ENCODE peak calls at places on chromosomes 2 and 18, in five cellular contexts. E, G, U, M and I are unnamed samples. For H3K27me3, the result is how much of the 10 kb centered on the place peaks cover.

GRCh38 chr2:222902660-222903059 is 41.8 kb downstream of the ACSL3 start:
- DNase-seq in U (no peak), G (no peak), M (no peak), E (no peak), I (no peak)

GRCh38 chr18:56645415-56646016 is 5.6 kb upstream of the WDR7 start:
- DNase-seq in E (no peak), U (peak), G (peak), M (no peak), I (peak)

GRCh38 chr18:75087119-75088020 is 121.6 kb downstream of the PTGR3 start:
- DNase-seq in E (no peak), M (no peak), G (no peak), U (no peak), I (no peak)

GRCh38 chr2:238914648-238915015 is 66.7 kb downstream of the TWIST2 start:
- DNase-seq in U (peak), E (no peak), M (no peak), G (no peak), I (no peak)

GRCh38 chr2:45953376-45954050 is 302.0 kb downstream of the PRKCE start:
- DNase-seq in E (no peak), U (no peak), M (no peak), G (no peak), I (no peak)

GRCh38 chr2:234111523-234111922 is 61.0 kb downstream of the SPP2 start:
- DNase-seq in U (no peak), M (no peak), E (no peak), G (no peak), I (no peak)

GRCh38 chr2:238107525-238108422 is 7.6 kb downstream of the ESPNL start:
- DNase-seq in G (no peak), E (no peak), U (no peak), M (no peak), I (no peak)

GRCh38 chr2:146666336-146666735 is 1178.5 kb upstream of the ACVR2A start:
- DNase-seq in M (no peak), G (no peak), U (no peak), E (no peak), I (no peak)

GRCh38 chr2:213806125-213806726 is 522.0 kb downstream of the SPAG16 start:
- DNase-seq in M (no peak), E (no peak), G (peak), U (peak), I (no peak)

GRCh38 chr2:28413152-28413895 is 20.7 kb downstream of the FOSL2 start:
- DNase-seq in M (no peak), U (peak), E (no peak), G (peak), I (peak)

GRCh38 chr2:188978291-188979081 is 4.3 kb downstream of the COL3A1 start:
- DNase-seq in U (peak), M (no peak), G (peak), E (no peak), I (no peak)

GRCh38 chr2:73359915-73360697 is 25.5 kb upstream of the ALMS1 start:
- DNase-seq in M (no peak), E (no peak), U (peak), G (peak), I (no peak)

GRCh38 chr2:226835420-226835795 is 446 bp upstream of the RHBDD1 start:
- DNase-seq in M (no peak), G (peak), U (no peak), E (no peak), I (no peak)

GRCh38 chr2:113273031-113273551 is 5.6 kb downstream of the PAX8 start:
- DNase-seq in G (peak), M (peak), U (peak), E (no peak), I (no peak)

GRCh38 chr2:217387776-217388381 is 528.0 kb upstream of the TNP1 start:
- DNase-seq in U (no peak), G (no peak), M (no peak), E (no peak), I (no peak)

GRCh38 chr2:175698076-175698475 is 304.0 kb downstream of the LNPK start:
- DNase-seq in G (no peak), U (no peak), E (no peak), M (no peak), I (no peak)

GRCh38 chr2:191178066-191178701 is 27.4 kb upstream of the STAT4 start:
- DNase-seq in E (no peak), G (no peak), M (no peak), U (no peak), I (no peak)

GRCh38 chr2:50401772-50402653 is 629.9 kb downstream of the NRXN1 start:
- DNase-seq in M (peak), U (peak), E (no peak), G (peak), I (no peak)

GRCh38 chr2:84539729-84540128 is 23.4 kb downstream of the DNAH6 start:
- DNase-seq in G (no peak), E (no peak), M (no peak), U (no peak), I (no peak)

GRCh38 chr2:26184555-26185303 is 11.8 kb downstream of the GAREM2 start:
- DNase-seq in G (peak), E (no peak), M (peak), U (peak), I (peak)

GRCh38 chr2:117760916-117761315 is 53.6 kb upstream of the DDX18 start:
- DNase-seq in E (no peak), U (no peak), G (no peak), M (no peak), I (no peak)

GRCh38 chr18:65527879-65528633 is 222.8 kb upstream of the CDH7 start:
- DNase-seq in E (no peak), U (no peak), G (no peak), M (no peak), I (no peak)

GRCh38 chr18:48902023-48902855 is 48.5 kb downstream of the SMAD7 start:
- DNase-seq in E (peak), G (no peak), U (peak), M (peak), I (no peak)

GRCh38 chr2:100554788-100555407 is 7.9 kb upstream of the PDCL3 start:
- DNase-seq in U (no peak), M (no peak), E (no peak), G (no peak), I (no peak)

GRCh38 chr2:194721227-194721626 is 935.8 kb upstream of the SLC39A10 start:
- DNase-seq in M (no peak), U (no peak), E (no peak), G (no peak), I (no peak)

GRCh38 chr2:237290249-237290648 is 123.7 kb downstream of the COL6A3 start:
- DNase-seq in G (no peak), E (peak), U (peak), M (no peak), I (no peak)

GRCh38 chr2:70941186-70941585 is 5.5 kb downstream of the ATP6V1B1 start:
- DNase-seq in M (no peak), E (no peak), U (no peak), G (no peak), I (no peak)

GRCh38 chr18:34970106-34970505 is 71.1 kb upstream of the MAPRE2 start:
- DNase-seq in U (peak), M (no peak), G (no peak), E (no peak), I (no peak)

GRCh38 chr2:122390406-122390805 is 635.0 kb downstream of the TSN start:
- DNase-seq in M (no peak), E (no peak), U (no peak), G (no peak), I (no peak)

GRCh38 chr18:74899554-74899953 is 301.9 kb downstream of the ZNF407 start:
- DNase-seq in E (no peak), U (no peak), M (no peak), G (no peak), I (no peak)

GRCh38 chr2:217621391-217621801 is 381.4 kb downstream of the TNS1 start:
- DNase-seq in E (no peak), G (no peak), M (no peak), U (peak), I (no peak)

GRCh38 chr2:159712929-159713575 is 746 bp downstream of the MARCHF7 start:
- DNase-seq in U (peak), G (peak), M (no peak), E (no peak), I (peak)

GRCh38 chr2:54468643-54469042 is 12.5 kb downstream of the SPTBN1 start:
- DNase-seq in M (no peak), G (no peak), E (no peak), U (peak), I (no peak)

GRCh38 chr18:50571606-50572005 is 11.7 kb downstream of the MAPK4 start:
- DNase-seq in G (no peak), E (no peak), U (no peak), M (no peak), I (no peak)

GRCh38 chr2:10846110-10846861 is 33.7 kb upstream of the PDIA6 start:
- DNase-seq in M (no peak), G (no peak), U (no peak), E (no peak), I (no peak)

GRCh38 chr2:80331025-80331424 is 26.5 kb upstream of the LRRTM1 start:
- DNase-seq in E (no peak), G (no peak), U (no peak), M (no peak), I (no peak)

GRCh38 chr2:141871913-141872634 is 258.7 kb downstream of the LRP1B start:
- DNase-seq in U (no peak), M (no peak), G (peak), E (no peak), I (no peak)

GRCh38 chr2:109239720-109240119 is 110.7 kb downstream of the SH3RF3 start:
- DNase-seq in M (no peak), U (peak), G (no peak), E (no peak), I (no peak)

DNA sequence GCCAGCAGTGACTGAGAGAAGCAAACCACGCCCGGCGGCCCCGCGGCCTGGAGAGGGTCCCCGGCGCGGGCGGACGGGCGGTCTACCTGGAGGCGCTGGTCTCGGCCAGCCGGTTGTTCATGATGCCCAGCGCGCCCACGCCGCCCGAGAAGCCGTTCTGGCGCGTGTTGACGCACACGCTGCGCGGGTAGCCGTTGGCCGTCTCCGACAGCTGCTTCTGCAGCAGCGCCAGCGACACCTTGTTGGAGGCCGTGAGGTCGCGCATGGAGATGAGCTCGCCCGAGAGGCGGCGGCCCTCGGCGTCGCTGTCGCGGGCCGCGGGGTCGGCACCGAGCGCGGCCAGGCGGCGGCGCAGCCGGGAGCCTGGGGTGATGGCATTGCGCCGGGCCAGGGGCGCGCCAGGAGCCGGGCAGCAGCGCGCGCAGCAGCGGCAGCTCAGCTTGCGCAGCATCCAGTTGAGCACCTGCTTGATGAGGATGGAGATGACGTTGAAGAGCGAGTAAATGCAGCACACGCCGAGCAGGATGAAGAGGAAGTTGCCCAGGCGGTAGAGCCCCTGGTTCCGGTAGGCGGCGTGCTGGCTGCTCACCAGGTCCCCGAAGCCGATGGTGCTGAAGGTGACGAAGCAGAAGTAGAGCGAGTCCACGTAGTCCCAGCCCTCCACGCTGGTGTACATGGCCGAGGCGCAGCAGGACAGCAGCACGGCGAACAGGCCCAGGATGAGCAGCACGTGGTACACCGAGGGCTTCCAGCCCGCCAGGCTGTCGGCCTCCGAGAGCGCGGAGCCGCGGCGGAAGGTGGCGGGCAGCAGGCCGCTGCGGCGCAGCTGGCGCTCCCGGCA is 118.1 kb downstream of the MSH2 start:
- DNase-seq in G (peak), M (no peak), E (no peak), U (peak), I (peak)
- H3K27me3 ChIP-seq in G (under half), M (under half), E (under half), U (under half), I (under half)

GRCh38 chr2:19364014-19364413 is 5.6 kb upstream of the OSR1 start:
- DNase-seq in M (no peak), E (no peak), G (no peak), U (no peak), I (no peak)
- H3K27me3 ChIP-seq in M (under half), E (under half), G (half or more), U (under half), I (under half)

DNA sequence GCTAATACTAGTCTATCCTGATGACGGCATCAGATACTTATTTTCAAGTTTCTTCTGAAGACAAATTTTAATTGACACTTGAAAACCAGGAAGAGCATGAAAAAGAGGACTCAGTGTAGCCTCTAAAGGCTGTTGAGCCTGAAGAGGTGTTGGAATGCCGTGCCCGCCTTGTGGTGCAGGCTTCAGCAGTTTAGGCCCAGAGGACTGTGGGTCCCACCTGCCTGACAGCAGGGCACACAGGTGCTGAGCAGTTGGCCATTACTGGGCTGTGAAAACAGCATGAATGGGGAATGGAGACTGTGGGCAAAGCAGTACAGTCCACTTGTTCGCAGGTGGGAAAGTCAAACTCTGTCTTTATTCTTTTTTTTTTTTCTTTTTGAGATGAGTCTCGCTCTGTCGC is 49.8 kb upstream of the THOC1 start:
- DNase-seq in E (no peak), M (no peak), G (no peak), U (no peak), I (no peak)
- H3K27me3 ChIP-seq in E (under half), M (under half), G (under half), U (under half), I (under half)

DNA sequence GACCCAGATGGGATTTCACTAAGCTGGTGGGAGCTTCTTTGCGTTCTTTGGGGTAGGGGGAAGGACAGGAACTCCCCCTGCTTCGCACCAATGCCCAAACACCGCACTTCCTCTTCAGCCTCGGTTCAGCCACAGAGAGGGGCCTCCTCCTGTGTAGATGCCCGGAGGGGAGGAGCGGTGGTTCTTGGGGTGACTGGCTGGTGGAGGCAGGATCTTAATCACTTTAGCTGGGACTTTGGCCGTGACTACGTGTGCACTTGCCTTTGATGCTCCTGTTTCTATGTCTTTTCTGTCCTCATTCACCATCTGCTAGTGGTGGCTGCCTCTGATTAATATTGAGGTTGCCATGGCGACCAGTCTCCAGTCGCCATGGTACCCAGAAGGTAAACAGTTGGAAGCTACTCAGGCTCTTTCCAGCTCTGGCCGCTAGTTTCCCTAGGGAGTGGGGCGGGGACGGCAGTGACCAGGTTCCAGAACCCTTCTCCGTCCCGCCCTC is 1.9 kb downstream of the CNGA3 start:
- DNase-seq in U (no peak), G (peak), E (no peak), M (no peak), I (no peak)
- H3K27me3 ChIP-seq in U (half or more), G (half or more), E (under half), M (half or more), I (under half)

GRCh38 chr2:218925434-218925833 is 34.0 kb upstream of the CDK5R2 start:
- DNase-seq in G (no peak), M (no peak), U (no peak), E (no peak), I (no peak)
- H3K27me3 ChIP-seq in G (under half), M (under half), U (under half), E (under half), I (under half)

GRCh38 chr2:29527947-29528346 is 393.4 kb downstream of the ALK start:
- DNase-seq in U (no peak), G (no peak), E (no peak), M (no peak), I (no peak)
- H3K27me3 ChIP-seq in U (under half), G (under half), E (under half), M (under half), I (under half)